ENCODE peak calls at places on chromosome 19, in seven cellular contexts. Q, D, Z, J, T, V and W are unnamed samples.
A peak's percentile ranks its signal among the peaks of the same experiment; 100 is the strongest.

GRCh38 chr19:42542791-42543190 is 14.5 kb upstream of the CEACAM1 start:
- DNase-seq in Q (no peak), D (no peak), Z (no peak), J (no peak), T (no peak), V (no peak), W (no peak)

GRCh38 chr19:14629557-14629956 is 45.1 kb downstream of the ADGRE3 start:
- DNase-seq in Q (no peak), D (no peak), Z (no peak), J (no peak), T (no peak), V (no peak), W (no peak)

GRCh38 chr19:6091771-6092291 is 18.5 kb downstream of the RFX2 start:
- DNase-seq in Q (no peak), D (no peak), Z (no peak), J (no peak), T (no peak), V (no peak), W (peak; percentile 74)

GRCh38 chr19:32928806-32929205 is 43.0 kb downstream of the CEP89 start:
- DNase-seq in Q (no peak), D (no peak), Z (no peak), J (peak; percentile 35), T (no peak), V (no peak), W (no peak)

GRCh38 chr19:44808463-44809371 is at the start of gene BCAM:
- DNase-seq in Q (peak; percentile 82), D (no peak), Z (no peak), J (peak; percentile 65), T (no peak), V (peak; percentile 54), W (peak; percentile 68)

GRCh38 chr19:45154064-45154827 is 6.5 kb downstream of the NKPD1 start:
- DNase-seq in Q (no peak), D (peak; percentile 4), Z (no peak), J (peak; percentile 97), T (peak; percentile 86), V (no peak), W (no peak)

GRCh38 chr19:35119578-35119977 is 4.0 kb downstream of the FXYD3 start:
- DNase-seq in Q (no peak), D (no peak), Z (no peak), J (no peak), T (no peak), V (no peak), W (no peak)

GRCh38 chr19:58579473-58580142 is 6.5 kb upstream of the MZF1 start:
- DNase-seq in Q (no peak), D (no peak), Z (peak; percentile 2), J (no peak), T (no peak), V (no peak), W (no peak)

GRCh38 chr19:49570997-49571676 is 9.2 kb downstream of the NOSIP start:
- DNase-seq in Q (peak; percentile 53), D (no peak), Z (no peak), J (peak; percentile 76), T (no peak), V (peak; percentile 47), W (peak; percentile 73)

GRCh38 chr19:49212302-49212701 is 54.7 kb downstream of the TRPM4 start:
- DNase-seq in Q (no peak), D (no peak), Z (no peak), J (no peak), T (no peak), V (no peak), W (no peak)

GRCh38 chr19:35901854-35902661 is at the start of gene HCST:
- DNase-seq in Q (no peak), D (no peak), Z (no peak), J (no peak), T (no peak), V (no peak), W (no peak)

GRCh38 chr19:31119951-31120690 is 229.1 kb downstream of the TSHZ3 start:
- DNase-seq in Q (no peak), D (no peak), Z (no peak), J (no peak), T (no peak), V (no peak), W (no peak)

GRCh38 chr19:36418287-36419001 is at the start of gene ZFP82:
- DNase-seq in Q (peak; percentile 58), D (peak; percentile 2), Z (peak; percentile 72), J (peak; percentile 54), T (peak; percentile 66), V (peak; percentile 95), W (peak; percentile 79)

GRCh38 chr19:2059422-2060201 is 8.6 kb upstream of the MKNK2 start:
- DNase-seq in Q (peak; percentile 92), D (no peak), Z (peak; percentile 61), J (peak; percentile 89), T (peak; percentile 64), V (peak; percentile 51), W (peak; percentile 93)

GRCh38 chr19:12838182-12838890 is at the start of gene MAST1:
- DNase-seq in Q (peak; percentile 50), D (no peak), Z (peak; percentile 30), J (no peak), T (no peak), V (peak; percentile 84), W (peak; percentile 40)

GRCh38 chr19:56076413-56076998 is 44.6 kb downstream of the ZNF787 start:
- DNase-seq in Q (peak; percentile 72), D (peak; percentile 12), Z (peak; percentile 27), J (peak; percentile 48), T (peak; percentile 49), V (peak; percentile 84), W (peak; percentile 68)

GRCh38 chr19:56111601-56112312 is 9.3 kb downstream of the ZNF787 start:
- DNase-seq in Q (peak; percentile 72), D (no peak), Z (peak; percentile 52), J (peak; percentile 45), T (no peak), V (no peak), W (peak; percentile 81)

GRCh38 chr19:13892885-13893284 is 13.0 kb downstream of the BRME1 start:
- DNase-seq in Q (no peak), D (no peak), Z (no peak), J (no peak), T (no peak), V (no peak), W (peak; percentile 61)

GRCh38 chr19:39943586-39943985 is 9.2 kb upstream of the FCGBP start:
- DNase-seq in Q (peak; percentile 49), D (no peak), Z (no peak), J (no peak), T (no peak), V (no peak), W (no peak)

GRCh38 chr19:6238643-6239281 is 41.0 kb downstream of the MLLT1 start:
- DNase-seq in Q (peak; percentile 73), D (no peak), Z (no peak), J (no peak), T (no peak), V (peak; percentile 26), W (no peak)

GRCh38 chr19:44207126-44207803 is 5.1 kb upstream of the ZNF227 start:
- DNase-seq in Q (peak; percentile 87), D (peak; percentile 29), Z (peak; percentile 89), J (peak; percentile 94), T (peak; percentile 85), V (peak; percentile 94), W (peak; percentile 94)

GRCh38 chr19:10961073-10961762 is 388 bp downstream of the SMARCA4 start:
- DNase-seq in Q (peak; percentile 61), D (no peak), Z (no peak), J (no peak), T (peak; percentile 12), V (no peak), W (peak; percentile 43)

DNA sequence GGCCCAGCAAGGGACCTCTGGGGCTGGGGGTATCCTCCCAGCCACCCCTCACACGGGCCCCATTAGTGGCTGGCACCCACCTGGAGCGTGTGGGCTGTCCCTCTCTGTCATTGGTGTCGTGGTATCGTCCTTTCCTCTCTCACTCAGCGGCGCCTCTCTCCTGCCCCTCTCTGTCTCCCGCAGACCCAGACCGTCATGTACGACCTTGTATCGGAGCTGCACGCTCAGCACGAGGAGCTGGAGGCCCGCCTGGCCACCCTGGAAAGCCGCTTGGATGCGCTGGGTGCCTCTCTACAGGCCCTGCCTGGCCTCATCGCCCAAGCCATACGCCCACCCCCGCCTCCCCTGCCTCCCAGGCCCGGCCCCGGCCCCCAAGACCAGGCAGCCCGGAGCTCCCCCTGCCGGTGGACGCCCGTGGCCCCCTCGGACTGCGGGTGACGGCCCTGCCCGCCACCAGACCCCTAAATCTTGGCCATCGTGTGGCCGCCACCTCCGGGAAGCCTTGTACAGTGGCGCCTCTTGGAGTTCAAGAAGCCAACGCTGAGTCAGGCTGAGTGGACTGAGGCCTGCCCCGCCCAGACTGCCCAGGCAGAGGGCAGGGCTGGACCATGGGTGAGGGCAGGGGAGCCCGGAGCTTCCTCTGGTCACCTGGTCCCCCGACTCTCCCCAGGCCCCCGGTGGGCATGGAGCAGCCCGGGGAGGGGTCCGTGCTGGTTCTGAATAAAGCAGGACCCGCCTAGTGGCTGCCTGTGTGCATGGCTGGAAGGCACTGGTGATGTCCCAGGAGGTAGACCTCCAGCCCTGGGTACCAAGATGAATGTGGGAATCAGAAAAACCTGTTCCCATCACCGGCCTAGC is 9.8 kb upstream of the ARRDC2 start:
- DNase-seq in Q (peak; percentile 61), D (no peak), Z (no peak), J (peak; percentile 32), T (no peak), V (no peak), W (no peak)
- TF ChIP-seq CTCF in Q (no peak), D (peak; percentile 15), Z (no peak), J (peak; percentile 74), T (peak; percentile 37), V (peak; percentile 32), W (peak; percentile 13)

DNA sequence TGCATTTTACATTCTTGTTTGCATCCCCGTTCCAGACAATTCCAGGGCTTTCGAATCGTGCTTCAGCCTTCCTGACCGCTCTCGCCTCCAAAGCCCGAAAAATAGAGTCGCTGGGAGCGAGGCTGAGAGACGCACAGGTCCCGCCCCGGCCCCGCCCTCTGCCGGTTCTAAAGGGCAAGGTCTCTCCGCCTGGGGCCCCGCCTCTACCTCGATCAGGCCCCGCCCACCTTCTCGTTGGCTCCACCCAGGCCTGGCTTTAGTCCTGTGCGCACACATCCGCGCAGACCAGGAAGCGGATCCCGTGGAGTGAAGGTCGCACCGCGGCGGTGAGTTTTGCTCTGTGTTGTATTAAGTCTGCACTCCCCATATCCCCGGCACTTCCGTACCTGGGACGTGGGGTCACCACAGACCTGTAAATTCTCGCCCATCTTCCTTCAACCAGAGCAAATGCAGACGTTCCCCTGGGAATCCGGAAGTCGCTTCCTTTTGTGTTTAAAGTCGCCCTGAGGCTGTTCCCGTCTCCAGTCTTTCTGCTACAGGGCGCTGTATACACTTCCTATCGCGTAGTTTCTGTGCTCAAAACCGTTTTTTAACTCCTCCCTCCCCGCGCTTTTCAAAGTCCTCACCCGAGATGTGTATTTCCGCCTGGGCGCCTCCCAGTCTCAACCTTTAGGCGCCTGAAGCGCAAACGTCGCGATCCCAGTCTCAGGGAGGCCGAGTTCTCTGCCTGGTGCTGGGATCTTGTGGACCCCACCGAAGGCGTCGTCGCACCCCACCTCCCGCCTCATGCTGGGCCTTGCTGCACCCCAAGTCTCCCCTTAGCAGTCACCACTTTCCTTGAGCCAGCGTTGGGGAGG is at the start of gene ZNF701:
- DNase-seq in Q (peak; percentile 97), D (peak; percentile 37), Z (peak; percentile 96), J (peak; percentile 72), T (peak; percentile 94), V (peak; percentile 99), W (peak; percentile 97)
- TF ChIP-seq CTCF in Q (peak; percentile 33), D (peak; percentile 23), Z (peak; percentile 51), J (no peak), T (peak; percentile 32), V (peak; percentile 72), W (no peak)

GRCh38 chr19:17716309-17716929 is 2.9 kb upstream of the MAP1S start:
- DNase-seq in Q (no peak), D (no peak), Z (no peak), J (peak; percentile 9), T (no peak), V (no peak), W (no peak)
- TF ChIP-seq CTCF in Q (no peak), D (no peak), Z (peak; percentile 16), J (no peak), T (peak; percentile 36), V (peak; percentile 24), W (no peak)

GRCh38 chr19:22620912-22621311 is 13.2 kb upstream of the ZNF492 start:
- DNase-seq in Q (no peak), D (no peak), Z (no peak), J (no peak), T (no peak), V (no peak), W (no peak)
- TF ChIP-seq CTCF in Q (no peak), D (no peak), Z (no peak), J (no peak), T (no peak), V (no peak), W (no peak)